ENCODE peak calls at places on chromosomes 12 and 14, in six cellular contexts. Q, N, Y, J, D and H are unnamed samples.

GRCh38 chr14:68233385-68233784 is 413.8 kb downstream of the RAD51B start:
- DNase-seq in D (no peak), Q (no peak), J (no peak), N (no peak), Y (no peak), H (no peak)

GRCh38 chr12:103012884-103013283 is 55.4 kb downstream of the ASCL1 start:
- DNase-seq in Q (no peak), D (peak; percentile 70), Y (no peak), N (no peak), J (peak; percentile 27), H (no peak)

GRCh38 chr12:5176058-5176457 is 132.4 kb downstream of the KCNA5 start:
- DNase-seq in Y (no peak), N (no peak), Q (no peak), D (no peak), J (no peak), H (no peak)

GRCh38 chr14:95464524-95464923 is 51.9 kb downstream of the SYNE3 start:
- DNase-seq in Q (no peak), Y (no peak), J (peak; percentile 42), N (no peak), D (no peak), H (no peak)

GRCh38 chr14:104262515-104263514 is 124.4 kb downstream of the KIF26A start:
- DNase-seq in D (no peak), Y (no peak), N (no peak), Q (no peak), J (no peak), H (peak; percentile 18)

GRCh38 chr14:85934123-85934885 is 404.4 kb downstream of the FLRT2 start:
- DNase-seq in Q (peak; percentile 4), J (peak; percentile 78), D (peak; percentile 9), N (no peak), Y (no peak), H (no peak)

GRCh38 chr12:96078281-96078761 is 42.9 kb upstream of the LTA4H start:
- DNase-seq in Y (no peak), N (no peak), D (no peak), Q (no peak), J (no peak), H (no peak)

GRCh38 chr12:26153421-26154154 is 28.8 kb upstream of the BHLHE41 start:
- DNase-seq in N (peak; percentile 86), J (no peak), Q (no peak), Y (peak; percentile 49), D (no peak), H (no peak)

GRCh38 chr12:12803186-12803585 is 10.0 kb upstream of the DDX47 start:
- DNase-seq in Y (no peak), N (peak; percentile 85), D (peak; percentile 29), Q (peak; percentile 62), J (peak; percentile 47), H (no peak)

GRCh38 chr12:116708826-116709756 is 28.8 kb downstream of the SPRING1 start:
- DNase-seq in N (peak; percentile 75), D (peak; percentile 54), Q (no peak), J (peak; percentile 93), Y (peak; percentile 23), H (no peak)

GRCh38 chr12:77925536-77926108 is 94.9 kb downstream of the NAV3 start:
- DNase-seq in D (peak; percentile 94), Q (peak; percentile 17), Y (peak; percentile 75), J (peak; percentile 96), N (peak; percentile 82), H (peak; percentile 74)

GRCh38 chr14:90450667-90451066 is 53.8 kb downstream of the CALM1 start:
- DNase-seq in D (no peak), N (no peak), J (no peak), Q (no peak), Y (no peak), H (no peak)

GRCh38 chr12:91620949-91621348 is 438.3 kb upstream of the DCN start:
- DNase-seq in N (no peak), Q (no peak), Y (no peak), J (no peak), D (no peak), H (no peak)

GRCh38 chr14:77208266-77208978 is 26.8 kb downstream of the TMEM63C start:
- DNase-seq in Q (peak; percentile 40), D (peak; percentile 87), Y (peak; percentile 33), J (peak; percentile 81), N (peak; percentile 85), H (peak; percentile 68)

GRCh38 chr14:102690509-102691286 is 86.6 kb upstream of the TRAF3 start:
- DNase-seq in Y (no peak), J (no peak), N (no peak), Q (no peak), D (no peak), H (no peak)

GRCh38 chr14:52917732-52918131 is 33.1 kb downstream of the FERMT2 start:
- DNase-seq in N (no peak), J (no peak), Y (no peak), Q (no peak), D (no peak), H (no peak)

GRCh38 chr12:41576925-41577324 is 388.8 kb downstream of the PDZRN4 start:
- DNase-seq in J (no peak), Q (no peak), Y (no peak), N (no peak), D (peak; percentile 66), H (no peak)

GRCh38 chr12:21456291-21456780 is 18.9 kb downstream of the PYROXD1 start:
- DNase-seq in N (no peak), J (no peak), Q (no peak), Y (no peak), D (no peak), H (no peak)

GRCh38 chr12:11653215-11653753 is 3.8 kb downstream of the ETV6 start:
- DNase-seq in J (no peak), Q (no peak), N (peak; percentile 17), Y (no peak), D (no peak), H (no peak)

GRCh38 chr14:29548948-29549370 is 378.7 kb downstream of the PRKD1 start:
- DNase-seq in Y (peak; percentile 29), Q (peak; percentile 5), N (peak; percentile 70), D (peak; percentile 76), J (peak; percentile 90), H (no peak)

GRCh38 chr12:53160000-53160399 is 20.5 kb upstream of the ZNF740 start:
- DNase-seq in N (no peak), D (peak; percentile 44), Q (no peak), J (no peak), Y (no peak), H (no peak)

GRCh38 chr12:8038659-8039114 is 6.2 kb downstream of the FOXJ2 start:
- DNase-seq in D (peak; percentile 90), Q (no peak), Y (no peak), N (peak; percentile 81), J (peak; percentile 95), H (no peak)

GRCh38 chr12:13004368-13004767 is 4.3 kb upstream of the HEBP1 start:
- DNase-seq in N (no peak), Y (no peak), J (no peak), D (no peak), Q (no peak), H (no peak)

GRCh38 chr12:70648191-70648590 is 11.0 kb upstream of the PTPRB start:
- DNase-seq in Y (no peak), J (no peak), N (no peak), Q (no peak), D (no peak), H (no peak)

GRCh38 chr14:68834816-68835215 is 41.9 kb upstream of the ZFP36L1 start:
- DNase-seq in N (no peak), D (no peak), Q (no peak), J (no peak), Y (no peak), H (no peak)